ENCODE peak calls at places on chromosomes 3 and 15, in seven cellular contexts. S, I, Z, M, X, F and C are unnamed samples.

GRCh38 chr3:54356299-54357037 is 234.1 kb downstream of the CACNA2D3 start:
- DNase-seq in M (no peak), F (no peak), Z (peak), S (no peak), I (peak), X (no peak), C (no peak)

GRCh38 chr3:149971403-149972075 is 844 bp upstream of the PFN2 start:
- DNase-seq in S (peak), X (peak), M (no peak), I (peak), Z (peak), F (peak), C (peak)

GRCh38 chr3:138234401-138235179 is 47.5 kb downstream of the ARMC8 start:
- DNase-seq in M (no peak), I (no peak), X (no peak), F (no peak), S (no peak), Z (no peak), C (no peak)

GRCh38 chr3:28348286-28348636 is 260 bp upstream of the ZCWPW2 start:
- DNase-seq in Z (peak), F (peak), I (peak), S (no peak), X (no peak), M (peak), C (no peak)

GRCh38 chr3:54780336-54780735 is 147.5 kb downstream of the LRTM1 start:
- DNase-seq in F (no peak), Z (no peak), X (no peak), M (no peak), I (no peak), S (no peak), C (no peak)

GRCh38 chr15:78177447-78177873 is 28.3 kb downstream of the IDH3A start:
- DNase-seq in X (peak), S (peak), I (peak), F (no peak), Z (no peak), M (no peak), C (peak)

GRCh38 chr3:96510334-96510733 is 304.1 kb upstream of the EPHA6 start:
- DNase-seq in Z (no peak), X (no peak), S (no peak), F (no peak), M (no peak), I (no peak), C (no peak)

GRCh38 chr3:43307226-43307625 is 20.9 kb downstream of the SNRK start:
- DNase-seq in X (no peak), I (no peak), Z (no peak), F (no peak), M (no peak), S (no peak), C (no peak)

GRCh38 chr3:139758654-139759291 is 81.0 kb upstream of the NMNAT3 start:
- DNase-seq in S (no peak), F (no peak), Z (no peak), I (no peak), X (no peak), M (no peak), C (no peak)

GRCh38 chr3:30286007-30286669 is 320.3 kb upstream of the TGFBR2 start:
- DNase-seq in M (peak), S (no peak), X (no peak), Z (peak), I (peak), F (peak), C (no peak)

GRCh38 chr15:74272812-74273211 is 36.7 kb downstream of the CCDC33 start:
- DNase-seq in F (no peak), S (no peak), I (no peak), X (no peak), Z (no peak), M (no peak), C (no peak)

GRCh38 chr3:188390775-188391443 is 237.0 kb downstream of the LPP start:
- DNase-seq in Z (no peak), I (no peak), F (no peak), X (no peak), M (no peak), S (no peak), C (no peak)